ENCODE peak calls at places on chromosomes 6 and 20, in nine cellular contexts. V, O, E, T, W, M, C, Z and L are unnamed samples.
A peak's percentile ranks its signal among the peaks of the same experiment; 100 is the strongest.

GRCh38 chr20:46979603-46980241 is 85.1 kb downstream of the EYA2 start:
- DNase-seq in V (no peak), O (no peak), E (no peak), T (no peak), W (no peak), M (no peak), C (no peak), Z (no peak), L (peak; percentile 24)

GRCh38 chr6:109770779-109771178 is 79.7 kb downstream of the FIG4 start:
- DNase-seq in V (no peak), O (no peak), E (no peak), T (no peak), W (no peak), M (no peak), C (no peak), Z (no peak), L (no peak)

GRCh38 chr6:88970301-88970700 is 6.9 kb upstream of the RNGTT start:
- DNase-seq in V (no peak), O (no peak), E (no peak), T (no peak), W (no peak), M (no peak), C (no peak), Z (no peak), L (no peak)

GRCh38 chr20:48478370-48478769 is 349.4 kb downstream of the PREX1 start:
- DNase-seq in V (no peak), O (no peak), E (no peak), T (no peak), W (no peak), M (no peak), C (no peak), Z (no peak), L (no peak)

GRCh38 chr20:39133205-39133604 is 171.1 kb downstream of the DHX35 start:
- DNase-seq in V (no peak), O (no peak), E (no peak), T (no peak), W (no peak), M (no peak), C (no peak), Z (no peak), L (no peak)

GRCh38 chr6:164007881-164008280 is 593.4 kb downstream of the QKI start:
- DNase-seq in V (no peak), O (no peak), E (no peak), T (no peak), W (no peak), M (no peak), C (no peak), Z (no peak), L (no peak)

GRCh38 chr6:116371384-116372209 is 850 bp downstream of the DSE start:
- DNase-seq in V (peak; percentile 83), O (peak; percentile 92), E (peak; percentile 82), T (peak; percentile 56), W (peak; percentile 81), M (peak; percentile 94), C (peak; percentile 83), Z (peak; percentile 84), L (peak; percentile 34)

GRCh38 chr20:58870293-58871014 is 17.9 kb downstream of the GNAS start:
- DNase-seq in V (peak; percentile 87), O (peak; percentile 92), E (peak; percentile 64), T (peak; percentile 79), W (peak; percentile 76), M (peak; percentile 45), C (no peak), Z (peak; percentile 78), L (peak; percentile 72)

GRCh38 chr6:19311786-19312185 is 525.4 kb upstream of the ID4 start:
- DNase-seq in V (peak; percentile 44), O (no peak), E (no peak), T (no peak), W (no peak), M (peak; percentile 30), C (no peak), Z (no peak), L (no peak)

GRCh38 chr6:37354526-37355384 is 972 bp downstream of the RNF8 start:
- DNase-seq in V (peak; percentile 52), O (peak; percentile 57), E (no peak), T (peak; percentile 36), W (peak; percentile 34), M (no peak), C (peak; percentile 4), Z (peak; percentile 74), L (peak; percentile 47)

GRCh38 chr6:46642928-46643751 is 9.5 kb downstream of the CYP39A1 start:
- DNase-seq in V (no peak), O (peak; percentile 29), E (no peak), T (no peak), W (no peak), M (no peak), C (no peak), Z (no peak), L (peak; percentile 5)

GRCh38 chr20:40688129-40689099 is 622 bp downstream of the MAFB start:
- DNase-seq in V (peak; percentile 60), O (no peak), E (peak; percentile 41), T (no peak), W (no peak), M (no peak), C (no peak), Z (no peak), L (no peak)

DNA sequence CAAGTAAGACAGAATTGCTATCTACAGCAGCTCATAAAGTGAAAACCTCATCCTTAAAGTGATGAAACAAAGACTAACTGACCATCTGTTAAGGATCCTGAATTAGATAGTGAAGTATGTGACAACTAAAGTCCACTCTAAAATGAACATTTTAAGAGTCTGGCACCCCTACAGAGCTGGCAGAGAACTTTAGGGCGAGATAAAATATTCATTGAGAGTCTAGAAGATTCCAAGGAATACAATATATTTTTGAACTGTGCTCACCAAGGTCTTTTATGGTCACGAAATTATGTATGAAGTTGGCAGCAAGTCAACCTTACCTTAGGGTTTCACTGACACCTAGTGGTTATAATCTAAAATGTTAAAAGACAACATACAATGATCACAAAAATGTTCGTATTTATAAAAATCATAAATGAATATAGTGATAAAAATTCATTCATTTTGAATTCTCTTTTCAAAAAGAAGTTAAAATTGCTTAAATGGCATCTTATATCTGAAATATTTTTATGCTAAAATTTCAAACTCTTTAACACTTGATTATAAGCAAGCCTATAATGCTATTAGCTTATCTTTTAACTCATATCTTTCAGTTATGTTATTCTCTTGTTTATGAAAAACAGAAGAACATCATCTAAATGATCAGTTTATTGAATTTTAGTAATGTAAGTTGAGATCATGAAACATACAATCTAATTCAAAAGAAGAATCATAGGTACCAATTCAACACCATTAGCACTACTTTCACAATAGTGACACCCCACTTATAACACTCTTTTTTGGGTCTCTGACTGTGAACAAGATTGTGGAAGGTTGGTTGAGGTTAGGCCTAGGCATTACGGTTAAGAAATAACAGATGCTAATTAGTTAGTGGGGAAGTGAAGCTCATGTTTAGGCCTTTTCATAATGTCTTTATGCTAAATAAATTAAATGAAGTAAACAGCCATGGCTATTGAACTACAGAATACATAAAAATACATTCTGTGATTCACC is 27.5 kb downstream of the RSPH3 start:
- DNase-seq in V (no peak), O (peak; percentile 53), E (no peak), T (no peak), W (no peak), M (peak; percentile 70), C (peak; percentile 18), Z (no peak), L (no peak)
- TF ChIP-seq CTCF in V (peak; percentile 36), O (peak; percentile 56), E (peak; percentile 49), T (no peak), W (peak; percentile 55), M (peak; percentile 34), C (peak; percentile 27), Z (peak; percentile 62), L (peak; percentile 81)

DNA sequence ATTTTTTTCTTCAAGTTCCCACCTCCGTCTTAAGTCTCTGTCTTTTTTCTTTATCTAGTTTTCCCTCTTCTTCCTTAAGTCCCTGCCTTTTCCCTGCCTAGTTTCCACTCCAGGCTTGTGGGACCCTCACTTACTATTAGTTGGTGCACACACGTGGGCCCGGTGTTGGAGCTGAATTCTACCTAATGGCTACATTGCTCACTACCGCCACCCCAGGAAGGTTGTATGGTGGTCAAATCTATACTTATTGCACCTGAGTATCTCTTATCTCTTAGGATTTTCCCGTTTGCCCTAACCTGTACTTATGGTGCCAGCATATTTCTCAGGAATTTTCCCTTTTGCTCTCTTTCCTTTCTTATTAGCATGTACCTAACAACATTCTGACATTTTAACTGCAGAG is 692.8 kb downstream of the EPM2A start:
- DNase-seq in V (peak; percentile 60), O (no peak), E (no peak), T (no peak), W (no peak), M (no peak), C (no peak), Z (no peak), L (peak; percentile 12)
- TF ChIP-seq CTCF in V (peak; percentile 22), O (no peak), E (no peak), T (no peak), W (no peak), M (no peak), C (no peak), Z (no peak), L (peak; percentile 20)

GRCh38 chr6:166331503-166332133 is 10.7 kb downstream of the SFT2D1 start:
- DNase-seq in V (no peak), O (no peak), E (no peak), T (no peak), W (no peak), M (no peak), C (no peak), Z (no peak), L (no peak)

GRCh38 chr6:166334878-166335277 is 7.5 kb downstream of the SFT2D1 start:
- DNase-seq in V (no peak), O (no peak), E (no peak), T (no peak), W (no peak), M (no peak), C (no peak), Z (no peak), L (no peak)

GRCh38 chr6:166333172-166333995 is 9.0 kb downstream of the SFT2D1 start:
- DNase-seq in V (no peak), O (no peak), E (no peak), T (no peak), W (no peak), M (no peak), C (no peak), Z (no peak), L (peak; percentile 57)

GRCh38 chr6:166335378-166336366 is 6.7 kb downstream of the SFT2D1 start:
- DNase-seq in V (no peak), O (no peak), E (no peak), T (no peak), W (no peak), M (no peak), C (no peak), Z (no peak), L (no peak)

DNA sequence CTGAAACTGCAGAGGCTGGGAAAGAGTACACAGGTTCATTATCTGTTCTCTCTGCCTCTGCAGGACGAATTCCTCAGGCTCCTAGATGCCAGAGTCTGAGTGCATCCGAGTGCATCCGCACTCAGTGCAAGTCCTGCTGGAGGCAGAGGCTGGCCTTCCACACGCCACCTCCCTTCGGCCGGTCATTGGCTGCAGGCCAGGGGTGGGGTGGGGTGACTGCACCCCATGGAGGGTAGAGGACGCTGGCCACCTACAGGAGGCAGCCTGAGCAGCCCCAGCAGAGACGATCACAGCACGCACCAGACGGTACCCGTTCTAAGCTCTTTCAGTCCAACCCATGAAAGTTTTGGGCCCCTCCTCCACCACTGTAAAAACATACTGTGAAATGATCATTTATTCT is 11.7 kb downstream of the SFT2D1 start:
- DNase-seq in V (peak; percentile 84), O (no peak), E (peak; percentile 77), T (peak; percentile 69), W (no peak), M (peak; percentile 45), C (no peak), Z (peak; percentile 72), L (no peak)
- TF ChIP-seq CTCF in V (peak; percentile 42), O (no peak), E (no peak), T (no peak), W (no peak), M (peak; percentile 26), C (no peak), Z (peak; percentile 14), L (no peak)

GRCh38 chr6:33248932-33249731 is 22.5 kb downstream of the VPS52 start:
- DNase-seq in V (peak; percentile 95), O (peak; percentile 93), E (peak; percentile 99), T (peak; percentile 98), W (peak; percentile 96), M (peak; percentile 99), C (peak; percentile 98), Z (peak; percentile 98), L (peak; percentile 99)
- TF ChIP-seq CTCF in V (no peak), O (no peak), E (no peak), T (no peak), W (peak; percentile 21), M (peak; percentile 20), C (peak; percentile 13), Z (peak; percentile 39), L (no peak)